ENCODE peak calls at places on chromosomes 11 and 22, in nine cellular contexts. O is thoracic aorta, M is adrenal gland, K is cardiac muscle cell, Y is neural progenitor cell, C is SK-N-SH, W is psoas muscle, J is PC-3, R is mucosa of descending colon. G is an unnamed sample. For H3K4me1, the result is how much of the 10 kb centered on the place peaks cover.

GRCh38 chr11:3169952-3170755 is 5.0 kb upstream of the OSBPL5 start:
- DNase-seq in M (no peak), C (no peak), Y (no peak), R (no peak), J (peak), O (no peak), K (no peak), W (peak), G (no peak)

GRCh38 chr22:33337524-33337923 is 279.3 kb upstream of the SYN3 start:
- DNase-seq in M (no peak), W (no peak), C (no peak), Y (no peak), K (no peak), O (no peak), R (peak), J (no peak), G (no peak)

GRCh38 chr11:978073-978720 is 52.5 kb downstream of the AP2A2 start:
- DNase-seq in Y (no peak), R (no peak), O (no peak), K (no peak), W (no peak), M (no peak), J (no peak), C (no peak), G (no peak)

GRCh38 chr11:115760921-115761320 is 256.7 kb upstream of the CADM1 start:
- DNase-seq in J (no peak), O (no peak), Y (peak), W (no peak), R (no peak), C (no peak), K (no peak), M (no peak), G (no peak)

GRCh38 chr11:45805305-45806071 is 539 bp downstream of the SLC35C1 start:
- DNase-seq in W (peak), Y (peak), R (peak), M (peak), K (peak), J (peak), O (no peak), C (no peak), G (peak)

GRCh38 chr11:130340671-130341319 is 26.1 kb upstream of the ZBTB44 start:
- DNase-seq in W (no peak), O (no peak), Y (no peak), R (no peak), K (no peak), M (no peak), J (no peak), C (no peak), G (no peak)

GRCh38 chr11:88501535-88501934 is 164.0 kb upstream of the CTSC start:
- DNase-seq in R (no peak), W (no peak), K (peak), J (no peak), Y (no peak), M (no peak), O (no peak), C (no peak), G (peak)

GRCh38 chr11:693887-694562 is 997 bp downstream of the DEAF1 start:
- DNase-seq in Y (no peak), R (peak), O (no peak), W (no peak), M (peak), K (no peak), C (no peak), J (no peak), G (no peak)

GRCh38 chr11:125425601-125426000 is 70.5 kb downstream of the FEZ1 start:
- DNase-seq in W (peak), C (no peak), Y (no peak), O (no peak), J (no peak), M (no peak), R (no peak), K (no peak), G (no peak)

GRCh38 chr11:16239130-16240105 is 116.9 kb downstream of the SOX6 start:
- DNase-seq in O (no peak), W (no peak), C (no peak), K (no peak), J (no peak), R (no peak), Y (peak), M (no peak), G (peak)

GRCh38 chr11:77776455-77776854 is 44.1 kb downstream of the RSF1 start:
- DNase-seq in K (peak), Y (no peak), O (no peak), M (no peak), C (no peak), J (peak), W (no peak), R (no peak), G (peak)

GRCh38 chr11:125078016-125078415 is 14.9 kb downstream of the SLC37A2 start:
- DNase-seq in W (no peak), M (no peak), O (no peak), K (no peak), R (no peak), Y (no peak), C (no peak), J (no peak), G (no peak)

GRCh38 chr11:17722000-17722643 is 2.8 kb downstream of the MYOD1 start:
- DNase-seq in M (no peak), W (peak), O (no peak), C (peak), R (no peak), Y (peak), J (peak), K (peak), G (peak)

GRCh38 chr11:126925321-126926093 is 75.1 kb downstream of the KIRREL3 start:
- DNase-seq in C (no peak), M (no peak), R (no peak), O (no peak), Y (no peak), K (no peak), W (no peak), J (peak), G (no peak)

GRCh38 chr11:128297111-128297651 is 290.2 kb downstream of the ETS1 start:
- DNase-seq in C (no peak), M (no peak), R (no peak), J (no peak), W (no peak), K (no peak), Y (no peak), O (no peak), G (no peak)

GRCh38 chr11:120134931-120135228 is 3.0 kb downstream of the TRIM29 start:
- DNase-seq in M (peak), K (no peak), R (no peak), O (no peak), Y (no peak), J (no peak), W (no peak), C (no peak), G (no peak)

GRCh38 chr11:120136356-120136755 is 1.6 kb downstream of the TRIM29 start:
- DNase-seq in R (no peak), J (no peak), C (peak), O (no peak), W (no peak), K (no peak), Y (no peak), M (peak), G (no peak)

GRCh38 chr11:120134106-120134930 is 3.6 kb downstream of the TRIM29 start:
- DNase-seq in J (no peak), M (peak), O (no peak), C (peak), R (peak), K (no peak), W (no peak), Y (no peak), G (no peak)

GRCh38 chr11:120137187-120137610 is 714 bp downstream of the TRIM29 start:
- DNase-seq in Y (no peak), C (peak), R (no peak), M (no peak), O (no peak), W (no peak), J (no peak), K (no peak), G (no peak)

GRCh38 chr11:120135838-120136237 is 2.1 kb downstream of the TRIM29 start:
- DNase-seq in R (no peak), C (peak), O (no peak), K (no peak), M (peak), Y (no peak), J (no peak), W (no peak), G (no peak)
- H3K4me3 ChIP-seq in R (no peak), C (no peak), O (no peak), K (no peak), M (no peak), Y (no peak), J (peak), W (no peak), G (no peak)

GRCh38 chr11:43947003-43947500 is 4.6 kb downstream of the C11orf96 start:
- DNase-seq in O (no peak), K (peak), R (no peak), Y (peak), M (no peak), C (no peak), W (no peak), J (peak), G (no peak)
- H3K4me1 ChIP-seq in O (under half), K (under half), R (under half), Y (under half), M (under half), C (under half), W (under half), J (under half), G (under half)

DNA sequence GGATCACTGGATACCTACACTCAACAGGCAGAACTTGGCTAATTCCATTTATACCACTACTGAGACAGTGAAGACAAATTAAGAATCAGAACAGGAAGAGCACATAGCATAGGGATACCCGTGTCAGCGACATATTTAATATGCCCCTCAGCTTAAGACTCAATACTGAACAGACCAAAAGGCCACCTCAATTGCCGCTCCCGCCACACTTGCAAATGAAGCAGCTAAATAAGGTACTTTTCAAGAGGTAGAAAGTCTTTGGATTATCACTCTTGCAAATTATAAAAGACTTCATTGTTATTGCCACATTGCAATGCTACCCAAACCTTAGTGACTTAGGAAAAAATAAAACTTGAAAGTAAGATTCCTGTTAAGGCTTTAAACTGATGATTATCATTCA is 3.1 kb downstream of the DDX17 start:
- DNase-seq in W (no peak), O (no peak), K (no peak), R (no peak), J (no peak), C (no peak), M (no peak), Y (no peak), G (no peak)
- H3K4me3 ChIP-seq in W (peak), O (peak), K (peak), R (no peak), J (peak), C (no peak), M (peak), Y (peak), G (peak)

DNA sequence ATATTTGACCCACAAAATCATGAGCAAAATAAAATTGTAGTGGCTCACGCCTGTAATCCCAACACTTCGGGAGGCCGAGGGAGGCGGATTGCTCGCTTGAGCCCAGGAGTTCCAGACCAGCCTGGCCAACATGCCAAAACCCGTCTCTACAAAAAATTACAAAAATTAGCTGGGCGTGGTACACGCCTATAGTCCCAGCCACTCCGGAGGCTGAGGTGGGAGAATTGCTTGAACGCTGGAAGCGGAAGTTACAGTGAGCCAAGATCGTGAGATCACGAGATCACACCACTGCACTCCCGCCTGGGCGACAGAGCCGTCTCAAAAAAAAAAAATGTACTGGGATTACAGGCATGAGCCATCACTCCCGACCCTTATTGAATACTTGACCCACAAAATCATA is 2.0 kb upstream of the RRAS2 start:
- DNase-seq in M (no peak), Y (no peak), R (no peak), C (no peak), W (no peak), O (no peak), K (no peak), J (no peak), G (no peak)
- H3K4me1 ChIP-seq in M (under half), Y (under half), R (under half), C (under half), W (under half), O (under half), K (under half), J (under half), G (under half)

G was measured in adipocyte.